ENCODE peak calls at places on chromosome 19, in ten cellular contexts. One of them, this sample, is unnamed.
A peak's percentile ranks its signal among the peaks of the same experiment; 100 is the strongest.

GRCh38 chr19:43532571-43532961 is 422 bp upstream of the ZNF575 start:
- DNase-seq in Calu3: peak; percentile 65
- DNase-seq in dorsolateral prefrontal cortex: no peak
- DNase-seq in activated CD4-positive, alpha-beta T cell treated with anti-CD3 and anti-CD28 coated beads, Interleukin-2, amount 50 U/mL, for 1 hour: no peak
- DNase-seq in mesothelial cell of epicardium: no peak
- DNase-seq in activated naive CD4-positive, alpha-beta T cell treated with anti-CD3 and anti-CD28 coated beads for 36 hours: no peak
- DNase-seq in GM04504: no peak
- DNase-seq in WTC11: peak; percentile 24
- DNase-seq in T-helper 9 cell: no peak
- DNase-seq in EL: no peak
- DNase-seq in this sample: peak; percentile 18

GRCh38 chr19:29800086-29800825 is 11.5 kb upstream of the CCNE1 start:
- DNase-seq in Calu3: no peak
- DNase-seq in EL: no peak
- DNase-seq in WTC11: no peak
- DNase-seq in activated naive CD4-positive, alpha-beta T cell treated with anti-CD3 and anti-CD28 coated beads for 36 hours: no peak
- DNase-seq in GM04504: no peak
- DNase-seq in mesothelial cell of epicardium: no peak
- DNase-seq in T-helper 9 cell: no peak
- DNase-seq in dorsolateral prefrontal cortex: no peak
- DNase-seq in activated CD4-positive, alpha-beta T cell treated with anti-CD3 and anti-CD28 coated beads, Interleukin-2, amount 50 U/mL, for 1 hour: no peak
- DNase-seq in this sample: no peak

GRCh38 chr19:46147791-46148288 is at the start of gene IGFL2:
- DNase-seq in activated naive CD4-positive, alpha-beta T cell treated with anti-CD3 and anti-CD28 coated beads for 36 hours: peak; percentile 43
- DNase-seq in EL: no peak
- DNase-seq in activated CD4-positive, alpha-beta T cell treated with anti-CD3 and anti-CD28 coated beads, Interleukin-2, amount 50 U/mL, for 1 hour: no peak
- DNase-seq in GM04504: no peak
- DNase-seq in WTC11: no peak
- DNase-seq in T-helper 9 cell: no peak
- DNase-seq in mesothelial cell of epicardium: no peak
- DNase-seq in Calu3: no peak
- DNase-seq in dorsolateral prefrontal cortex: no peak
- DNase-seq in this sample: no peak

GRCh38 chr19:12720851-12721655 is 2.7 kb downstream of the TNPO2 start:
- DNase-seq in WTC11: peak; percentile 26
- DNase-seq in GM04504: no peak
- DNase-seq in activated naive CD4-positive, alpha-beta T cell treated with anti-CD3 and anti-CD28 coated beads for 36 hours: peak; percentile 37
- DNase-seq in EL: peak; percentile 33
- DNase-seq in mesothelial cell of epicardium: no peak
- DNase-seq in T-helper 9 cell: no peak
- DNase-seq in Calu3: no peak
- DNase-seq in dorsolateral prefrontal cortex: no peak
- DNase-seq in activated CD4-positive, alpha-beta T cell treated with anti-CD3 and anti-CD28 coated beads, Interleukin-2, amount 50 U/mL, for 1 hour: no peak
- DNase-seq in this sample: peak; percentile 13

GRCh38 chr19:1214862-1215731 is 9.5 kb downstream of the STK11 start:
- DNase-seq in Calu3: no peak
- DNase-seq in EL: peak; percentile 78
- DNase-seq in activated naive CD4-positive, alpha-beta T cell treated with anti-CD3 and anti-CD28 coated beads for 36 hours: no peak
- DNase-seq in activated CD4-positive, alpha-beta T cell treated with anti-CD3 and anti-CD28 coated beads, Interleukin-2, amount 50 U/mL, for 1 hour: no peak
- DNase-seq in T-helper 9 cell: no peak
- DNase-seq in mesothelial cell of epicardium: peak; percentile 19
- DNase-seq in GM04504: no peak
- DNase-seq in WTC11: no peak
- DNase-seq in dorsolateral prefrontal cortex: no peak
- DNase-seq in this sample: no peak

GRCh38 chr19:53898680-53899341 is 10.3 kb upstream of the CACNG7 start:
- DNase-seq in Calu3: no peak
- DNase-seq in mesothelial cell of epicardium: no peak
- DNase-seq in GM04504: no peak
- DNase-seq in T-helper 9 cell: no peak
- DNase-seq in WTC11: peak; percentile 100
- DNase-seq in activated naive CD4-positive, alpha-beta T cell treated with anti-CD3 and anti-CD28 coated beads for 36 hours: no peak
- DNase-seq in activated CD4-positive, alpha-beta T cell treated with anti-CD3 and anti-CD28 coated beads, Interleukin-2, amount 50 U/mL, for 1 hour: no peak
- DNase-seq in EL: no peak
- DNase-seq in dorsolateral prefrontal cortex: no peak
- DNase-seq in this sample: no peak

GRCh38 chr19:51462681-51463080 is 4.4 kb upstream of the SIGLEC8 start:
- DNase-seq in GM04504: no peak
- DNase-seq in activated CD4-positive, alpha-beta T cell treated with anti-CD3 and anti-CD28 coated beads, Interleukin-2, amount 50 U/mL, for 1 hour: no peak
- DNase-seq in dorsolateral prefrontal cortex: no peak
- DNase-seq in Calu3: no peak
- DNase-seq in WTC11: no peak
- DNase-seq in activated naive CD4-positive, alpha-beta T cell treated with anti-CD3 and anti-CD28 coated beads for 36 hours: no peak
- DNase-seq in T-helper 9 cell: no peak
- DNase-seq in EL: no peak
- DNase-seq in mesothelial cell of epicardium: no peak
- DNase-seq in this sample: no peak

GRCh38 chr19:51098366-51099069 is 9.7 kb downstream of the CTU1 start:
- DNase-seq in EL: no peak
- DNase-seq in WTC11: no peak
- DNase-seq in mesothelial cell of epicardium: no peak
- DNase-seq in dorsolateral prefrontal cortex: no peak
- DNase-seq in GM04504: no peak
- DNase-seq in T-helper 9 cell: no peak
- DNase-seq in activated CD4-positive, alpha-beta T cell treated with anti-CD3 and anti-CD28 coated beads, Interleukin-2, amount 50 U/mL, for 1 hour: peak; percentile 38
- DNase-seq in activated naive CD4-positive, alpha-beta T cell treated with anti-CD3 and anti-CD28 coated beads for 36 hours: peak; percentile 56
- DNase-seq in Calu3: no peak
- DNase-seq in this sample: no peak

GRCh38 chr19:36215276-36216171 is 618 bp downstream of the ZNF146 start:
- DNase-seq in dorsolateral prefrontal cortex: no peak
- DNase-seq in activated CD4-positive, alpha-beta T cell treated with anti-CD3 and anti-CD28 coated beads, Interleukin-2, amount 50 U/mL, for 1 hour: no peak
- DNase-seq in mesothelial cell of epicardium: no peak
- DNase-seq in T-helper 9 cell: no peak
- DNase-seq in EL: peak; percentile 28
- DNase-seq in activated naive CD4-positive, alpha-beta T cell treated with anti-CD3 and anti-CD28 coated beads for 36 hours: peak; percentile 44
- DNase-seq in WTC11: no peak
- DNase-seq in Calu3: no peak
- DNase-seq in GM04504: no peak
- DNase-seq in this sample: peak; percentile 24

GRCh38 chr19:45477713-45478453 is 10.1 kb downstream of the FOSB start:
- DNase-seq in WTC11: no peak
- DNase-seq in Calu3: peak; percentile 47
- DNase-seq in activated naive CD4-positive, alpha-beta T cell treated with anti-CD3 and anti-CD28 coated beads for 36 hours: peak; percentile 56
- DNase-seq in mesothelial cell of epicardium: no peak
- DNase-seq in T-helper 9 cell: no peak
- DNase-seq in EL: no peak
- DNase-seq in GM04504: no peak
- DNase-seq in activated CD4-positive, alpha-beta T cell treated with anti-CD3 and anti-CD28 coated beads, Interleukin-2, amount 50 U/mL, for 1 hour: no peak
- DNase-seq in dorsolateral prefrontal cortex: no peak
- DNase-seq in this sample: peak; percentile 76

GRCh38 chr19:17577698-17578097 is 22.2 kb downstream of the COLGALT1 start:
- DNase-seq in T-helper 9 cell: no peak
- DNase-seq in dorsolateral prefrontal cortex: no peak
- DNase-seq in activated CD4-positive, alpha-beta T cell treated with anti-CD3 and anti-CD28 coated beads, Interleukin-2, amount 50 U/mL, for 1 hour: no peak
- DNase-seq in Calu3: no peak
- DNase-seq in WTC11: peak; percentile 38
- DNase-seq in mesothelial cell of epicardium: no peak
- DNase-seq in EL: no peak
- DNase-seq in GM04504: no peak
- DNase-seq in activated naive CD4-positive, alpha-beta T cell treated with anti-CD3 and anti-CD28 coated beads for 36 hours: no peak
- DNase-seq in this sample: no peak

GRCh38 chr19:1474765-1475351 is 4.2 kb downstream of the C19orf25 start:
- DNase-seq in Calu3: no peak
- DNase-seq in activated CD4-positive, alpha-beta T cell treated with anti-CD3 and anti-CD28 coated beads, Interleukin-2, amount 50 U/mL, for 1 hour: no peak
- DNase-seq in GM04504: no peak
- DNase-seq in EL: no peak
- DNase-seq in mesothelial cell of epicardium: no peak
- DNase-seq in T-helper 9 cell: no peak
- DNase-seq in activated naive CD4-positive, alpha-beta T cell treated with anti-CD3 and anti-CD28 coated beads for 36 hours: no peak
- DNase-seq in WTC11: no peak
- DNase-seq in dorsolateral prefrontal cortex: no peak
- DNase-seq in this sample: no peak

GRCh38 chr19:43310221-43310620 is 40.9 kb upstream of the PSG9 start:
- DNase-seq in activated naive CD4-positive, alpha-beta T cell treated with anti-CD3 and anti-CD28 coated beads for 36 hours: no peak
- DNase-seq in activated CD4-positive, alpha-beta T cell treated with anti-CD3 and anti-CD28 coated beads, Interleukin-2, amount 50 U/mL, for 1 hour: no peak
- DNase-seq in GM04504: no peak
- DNase-seq in dorsolateral prefrontal cortex: no peak
- DNase-seq in WTC11: no peak
- DNase-seq in Calu3: no peak
- DNase-seq in EL: peak; percentile 24
- DNase-seq in mesothelial cell of epicardium: no peak
- DNase-seq in T-helper 9 cell: no peak
- DNase-seq in this sample: no peak

This sample was measured in HCEC 1CT.